ENCODE peak calls at places on chromosomes 7 and 10, in ten cellular contexts. J is left ventricle myocardium inferior, Y is IMR-90, G is neuronal stem cell, N is esophagus squamous epithelium, I is psoas muscle, U is tibial nerve, R is mesenchymal stem cell, D is trophoblast cell, M is body of pancreas. X is an unnamed sample. For H3K36me3, the result is how much of the 10 kb centered on the place peaks cover.

GRCh38 chr7:106611911-106612310 is 49.0 kb downstream of the CCDC71L start:
- DNase-seq in D (peak), Y (no peak), G (no peak), R (no peak), N (no peak), I (no peak), J (no peak), M (no peak), U (no peak), X (no peak)

GRCh38 chr7:1004018-1004880 is 21.3 kb downstream of the CYP2W1 start:
- DNase-seq in N (no peak), G (no peak), R (no peak), I (no peak), D (no peak), J (no peak), M (no peak), Y (peak), U (no peak), X (no peak)

GRCh38 chr10:24908793-24909423 is 43.5 kb downstream of the PRTFDC1 start:
- DNase-seq in M (no peak), G (no peak), J (no peak), Y (peak), U (no peak), D (no peak), I (no peak), R (peak), N (no peak), X (no peak)

GRCh38 chr7:106425017-106425719 is 140.4 kb upstream of the NAMPT start:
- DNase-seq in M (peak), U (peak), G (no peak), Y (peak), D (peak), I (peak), J (peak), R (peak), N (peak), X (peak)

GRCh38 chr10:4763960-4764428 is 62.0 kb upstream of the AKR1E2 start:
- DNase-seq in N (no peak), D (no peak), I (no peak), J (no peak), Y (peak), G (no peak), R (peak), M (no peak), U (no peak), X (no peak)

GRCh38 chr10:89695307-89695706 is 6.1 kb upstream of the KIF20B start:
- DNase-seq in M (no peak), D (no peak), Y (no peak), U (no peak), N (no peak), J (no peak), R (no peak), G (no peak), I (no peak), X (no peak)

GRCh38 chr10:46524471-46525176 is 31.8 kb downstream of the GPRIN2 start:
- DNase-seq in D (peak), M (no peak), G (no peak), N (no peak), J (peak), I (peak), U (no peak), R (peak), Y (peak), X (peak)

GRCh38 chr10:43284341-43284910 is 17.6 kb upstream of the RASGEF1A start:
- DNase-seq in Y (no peak), J (no peak), G (no peak), R (no peak), M (no peak), I (no peak), D (peak), U (no peak), N (no peak), X (no peak)

GRCh38 chr10:32445740-32446615 is at the start of gene CCDC7:
- DNase-seq in R (peak), G (peak), Y (peak), I (peak), U (peak), D (peak), J (peak), N (peak), M (peak), X (peak)

DNA sequence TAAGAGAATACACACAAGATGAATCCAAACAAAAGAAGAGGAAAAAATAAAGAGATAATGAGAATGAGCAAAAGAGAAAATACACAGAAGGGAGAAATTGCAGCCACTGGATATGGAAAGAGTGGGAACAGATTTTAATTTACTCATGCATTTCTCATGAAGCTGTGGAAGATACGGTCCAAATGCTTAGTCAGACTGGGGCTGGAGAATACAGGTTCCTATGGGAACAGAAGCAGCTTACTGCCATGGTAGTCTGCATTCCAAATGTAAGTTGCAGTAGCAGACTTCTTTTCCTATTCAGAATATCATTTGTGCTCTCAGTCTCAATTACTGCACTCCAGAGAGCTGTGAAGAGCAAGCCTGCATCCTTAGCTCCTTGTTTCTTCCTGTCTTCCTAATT is 190.8 kb upstream of the TMEM196 start:
- DNase-seq in D (no peak), M (no peak), J (no peak), R (no peak), U (no peak), I (no peak), Y (no peak), N (no peak), G (no peak), X (no peak)
- H3K36me3 ChIP-seq in D (under half), M (under half), J (under half), R (under half), U (under half), I (under half), Y (under half), N (under half), G (under half), X (under half)

GRCh38 chr10:11263767-11264166 is 246.1 kb downstream of the CELF2 start:
- DNase-seq in G (no peak), D (no peak), I (no peak), R (no peak), J (no peak), U (no peak), M (no peak), Y (no peak), N (no peak), X (no peak)

GRCh38 chr10:11263039-11263345 is 245.3 kb downstream of the CELF2 start:
- DNase-seq in U (no peak), M (no peak), D (no peak), N (no peak), R (no peak), G (no peak), J (no peak), I (no peak), Y (no peak), X (no peak)

GRCh38 chr10:11262210-11263038 is 244.8 kb downstream of the CELF2 start:
- DNase-seq in U (no peak), D (no peak), R (no peak), J (no peak), G (no peak), N (no peak), Y (no peak), M (no peak), I (no peak), X (no peak)

GRCh38 chr10:11264481-11265044 is 246.9 kb downstream of the CELF2 start:
- DNase-seq in J (no peak), N (no peak), I (no peak), M (no peak), D (no peak), R (no peak), U (no peak), Y (no peak), G (no peak), X (no peak)

DNA sequence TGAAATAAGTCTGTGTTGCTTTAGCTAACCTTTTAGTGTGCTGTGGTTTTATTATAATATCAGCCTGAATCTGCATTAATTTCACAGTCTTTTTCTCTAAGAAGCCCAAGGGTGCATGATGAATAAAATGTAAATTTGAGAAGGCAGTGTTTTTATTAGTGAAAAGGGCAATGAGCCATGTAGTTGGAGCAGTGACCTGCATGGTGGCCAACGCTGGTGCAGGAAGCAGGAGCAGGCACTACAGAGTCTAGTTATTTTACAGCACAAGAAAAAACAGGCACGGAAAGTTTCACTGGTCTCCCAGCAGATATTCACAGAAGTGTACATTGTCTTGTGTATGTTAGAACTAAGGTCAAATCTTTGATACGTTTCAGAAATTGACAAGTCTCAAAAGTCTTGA is 247.8 kb downstream of the CELF2 start:
- DNase-seq in G (no peak), M (no peak), I (no peak), U (no peak), N (no peak), R (no peak), Y (no peak), J (no peak), D (no peak), X (no peak)
- H3K36me3 ChIP-seq in G (under half), M (under half), I (under half), U (under half), N (under half), R (half or more), Y (under half), J (under half), D (under half), X (under half)

DNA sequence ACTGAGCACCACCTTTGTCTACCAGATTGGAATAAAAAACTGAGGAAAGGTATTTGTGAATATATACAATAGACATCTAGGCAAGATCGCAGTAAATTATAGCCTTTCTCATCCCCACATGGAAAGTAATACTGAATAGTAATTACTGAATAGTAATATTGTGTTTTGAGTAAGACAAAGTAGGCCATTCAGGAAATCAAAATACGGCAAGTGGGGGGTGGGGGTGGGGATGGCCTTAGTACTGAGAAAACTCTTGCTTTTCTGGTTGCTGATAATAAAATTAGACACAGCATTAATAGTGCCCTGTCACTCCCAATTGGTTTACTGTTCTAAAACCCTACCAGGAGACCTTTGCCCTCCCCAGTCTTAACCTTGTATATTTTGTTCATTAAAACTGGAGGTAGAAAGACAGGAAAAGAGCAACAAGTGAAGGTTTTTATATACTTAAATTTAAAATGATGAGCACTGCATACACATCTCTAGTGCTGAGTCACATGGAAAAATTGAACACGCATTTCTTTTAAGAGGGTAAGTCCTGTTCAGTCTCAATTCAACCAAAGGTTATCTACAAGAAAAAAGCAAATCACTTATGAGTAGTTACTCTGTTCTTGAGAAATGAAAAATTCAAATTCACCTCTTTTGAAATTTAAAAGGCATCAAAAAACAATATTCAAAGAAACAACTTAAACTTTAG is 65.6 kb downstream of the IGF2BP3 start:
- DNase-seq in D (no peak), U (no peak), G (no peak), R (peak), I (no peak), Y (no peak), M (no peak), J (no peak), N (no peak), X (no peak)
- H3K36me3 ChIP-seq in D (under half), U (under half), G (under half), R (under half), I (under half), Y (under half), M (under half), J (under half), N (under half), X (under half)

GRCh38 chr10:132199268-132199853 is 12.6 kb downstream of the DPYSL4 start:
- DNase-seq in U (no peak), D (no peak), Y (no peak), I (peak), G (no peak), J (no peak), R (no peak), N (no peak), M (no peak), X (no peak)

GRCh38 chr10:132200344-132201110 is 13.8 kb downstream of the DPYSL4 start:
- DNase-seq in U (no peak), G (no peak), Y (no peak), M (no peak), R (no peak), J (no peak), D (no peak), N (no peak), I (peak), X (no peak)

GRCh38 chr10:132198381-132199181 is 11.8 kb downstream of the DPYSL4 start:
- DNase-seq in N (no peak), G (no peak), U (no peak), J (no peak), M (no peak), R (no peak), Y (no peak), D (no peak), I (no peak), X (peak)

GRCh38 chr10:132201111-132201989 is 14.6 kb downstream of the DPYSL4 start:
- DNase-seq in N (no peak), D (no peak), J (no peak), U (no peak), I (peak), G (no peak), R (no peak), Y (no peak), M (no peak), X (no peak)

DNA sequence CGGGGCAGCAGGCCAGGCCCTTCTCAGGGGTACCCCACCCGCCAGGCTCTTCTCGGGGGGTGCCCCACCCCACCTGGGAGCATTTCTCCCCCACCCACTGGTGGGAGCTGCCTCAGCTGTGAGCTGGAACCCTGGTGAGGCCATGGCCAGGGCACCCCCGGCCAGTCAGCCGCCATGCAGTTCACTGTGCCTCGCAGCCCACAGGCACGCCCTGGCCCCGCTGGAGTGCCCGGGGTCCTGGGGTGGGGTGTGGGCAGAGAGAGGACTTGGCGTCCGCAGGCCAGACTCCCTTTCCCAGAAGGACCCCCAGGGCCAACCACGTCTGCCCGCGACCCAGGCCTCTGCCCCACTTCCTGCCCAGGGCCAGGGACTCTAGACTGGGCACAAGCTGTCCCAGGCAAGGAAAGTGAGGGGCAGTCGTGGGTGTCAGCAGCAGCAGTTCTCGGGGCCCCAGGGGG is 13.1 kb downstream of the DPYSL4 start:
- DNase-seq in M (no peak), Y (no peak), U (no peak), I (peak), R (no peak), D (no peak), G (no peak), J (no peak), N (no peak), X (no peak)
- H3K36me3 ChIP-seq in M (under half), Y (under half), U (under half), I (under half), R (under half), D (under half), G (under half), J (under half), N (under half), X (under half)

DNA sequence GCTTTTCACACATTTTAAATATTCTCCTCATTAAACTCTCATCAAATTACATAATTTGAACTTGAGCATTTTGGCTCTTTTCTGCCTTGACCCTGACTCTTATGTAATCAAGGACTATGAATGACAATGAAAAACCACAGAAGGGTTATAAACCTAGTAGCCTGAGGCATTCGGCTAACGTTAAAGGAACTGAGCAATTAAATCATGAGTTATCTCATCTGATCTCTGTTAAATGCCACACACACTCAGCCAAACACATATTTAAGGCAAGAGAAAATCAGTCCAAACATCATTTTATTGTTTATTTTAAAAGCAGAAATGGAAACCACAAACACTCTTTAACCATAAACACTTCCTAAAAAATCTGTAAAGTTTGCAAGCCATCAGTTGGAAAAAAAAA is 204.3 kb downstream of the DGKI start:
- DNase-seq in N (no peak), M (no peak), D (no peak), I (no peak), Y (peak), U (no peak), R (peak), G (no peak), J (no peak), X (no peak)
- H3K36me3 ChIP-seq in N (under half), M (under half), D (under half), I (under half), Y (under half), U (under half), R (under half), G (under half), J (under half), X (under half)